ENCODE peak calls at places on chromosomes 3 and 15, in six cellular contexts. W, J, D, Y, M and F are unnamed samples.

GRCh38 chr15:82197734-82198594 is 64.6 kb downstream of the EFL1 start:
- DNase-seq in W (peak), J (peak), D (peak), Y (peak), M (peak), F (peak)

GRCh38 chr15:62607643-62608042 is 434.9 kb upstream of the TPM1 start:
- DNase-seq in W (no peak), J (peak), D (no peak), Y (no peak), M (peak), F (no peak)

GRCh38 chr3:133058243-133058642 is 20.1 kb downstream of the TMEM108 start:
- DNase-seq in W (no peak), J (no peak), D (peak), Y (no peak), M (no peak), F (no peak)

GRCh38 chr3:103494512-103494911 is 1059.7 kb downstream of the ZPLD1 start:
- DNase-seq in W (no peak), J (no peak), D (no peak), Y (no peak), M (no peak), F (no peak)

GRCh38 chr15:61989698-61990097 is 70.5 kb downstream of the VPS13C start:
- DNase-seq in W (no peak), J (peak), D (no peak), Y (no peak), M (peak), F (no peak)

GRCh38 chr15:78914027-78914764 is 30.6 kb downstream of the CTSH start:
- DNase-seq in W (no peak), J (no peak), D (no peak), Y (no peak), M (no peak), F (no peak)

GRCh38 chr15:85504739-85505676 is 124.6 kb downstream of the AKAP13 start:
- DNase-seq in W (no peak), J (peak), D (no peak), Y (peak), M (peak), F (peak)

GRCh38 chr15:63474810-63475316 is 29.5 kb upstream of the USP3 start:
- DNase-seq in W (no peak), J (no peak), D (no peak), Y (no peak), M (peak), F (no peak)

GRCh38 chr15:74781673-74782595 is at the start of gene CSK:
- DNase-seq in W (peak), J (peak), D (peak), Y (peak), M (peak), F (peak)

GRCh38 chr15:31752363-31752762 is 278.0 kb upstream of the CHRNA7 start:
- DNase-seq in W (no peak), J (peak), D (no peak), Y (peak), M (no peak), F (no peak)

GRCh38 chr3:148309390-148310035 is 388.2 kb upstream of the AGTR1 start:
- DNase-seq in W (peak), J (peak), D (peak), Y (peak), M (peak), F (peak)

GRCh38 chr3:20975221-20975620 is 775.8 kb downstream of the ZNF385D start:
- DNase-seq in W (no peak), J (no peak), D (no peak), Y (no peak), M (no peak), F (no peak)

GRCh38 chr3:66010348-66011097 is 28.2 kb downstream of the MAGI1 start:
- DNase-seq in W (no peak), J (no peak), D (no peak), Y (peak), M (no peak), F (no peak)

GRCh38 chr3:45676248-45677044 is 12.8 kb upstream of the SACM1L start:
- DNase-seq in W (no peak), J (no peak), D (no peak), Y (no peak), M (peak), F (no peak)

GRCh38 chr3:170055209-170055608 is 17.4 kb downstream of the GPR160 start:
- DNase-seq in W (peak), J (peak), D (no peak), Y (peak), M (peak), F (no peak)

GRCh38 chr15:71084264-71084663 is 31.0 kb upstream of the THSD4 start:
- DNase-seq in W (no peak), J (no peak), D (no peak), Y (no peak), M (no peak), F (no peak)

GRCh38 chr3:126900859-126901540 is 81.9 kb upstream of the PLXNA1 start:
- DNase-seq in W (no peak), J (peak), D (no peak), Y (no peak), M (no peak), F (no peak)

GRCh38 chr3:66196633-66197032 is 24.2 kb upstream of the SLC25A26 start:
- DNase-seq in W (no peak), J (peak), D (no peak), Y (no peak), M (peak), F (no peak)

GRCh38 chr3:173711619-173712018 is 314.1 kb downstream of the NLGN1 start:
- DNase-seq in W (no peak), J (no peak), D (no peak), Y (peak), M (no peak), F (no peak)

GRCh38 chr15:58873267-58873666 is 60.2 kb downstream of the SLTM start:
- DNase-seq in W (no peak), J (peak), D (no peak), Y (no peak), M (no peak), F (no peak)

GRCh38 chr3:123741058-123741511 is 143.0 kb downstream of the MYLK start:
- DNase-seq in W (no peak), J (peak), D (no peak), Y (peak), M (peak), F (no peak)

GRCh38 chr3:123457841-123458240 is 9.0 kb upstream of the ADCY5 start:
- DNase-seq in W (no peak), J (no peak), D (peak), Y (no peak), M (no peak), F (no peak)

GRCh38 chr3:13122101-13123055 is 49.1 kb upstream of the IQSEC1 start:
- DNase-seq in W (no peak), J (no peak), D (no peak), Y (no peak), M (no peak), F (no peak)

GRCh38 chr15:70056091-70056680 is 41.5 kb downstream of the TLE3 start:
- DNase-seq in W (no peak), J (no peak), D (no peak), Y (no peak), M (no peak), F (no peak)

GRCh38 chr3:141384157-141384556 is 15.9 kb downstream of the ZBTB38 start:
- DNase-seq in W (no peak), J (peak), D (no peak), Y (no peak), M (peak), F (no peak)

GRCh38 chr15:52326758-52327157 is 31.2 kb upstream of the MYO5C start:
- DNase-seq in W (no peak), J (peak), D (no peak), Y (no peak), M (peak), F (no peak)

GRCh38 chr3:180048108-180048507 is 11.4 kb upstream of the PEX5L start:
- DNase-seq in W (no peak), J (no peak), D (no peak), Y (no peak), M (no peak), F (no peak)

GRCh38 chr3:172564499-172564898 is 41.3 kb upstream of the TNFSF10 start:
- DNase-seq in W (no peak), J (no peak), D (no peak), Y (no peak), M (no peak), F (no peak)

GRCh38 chr15:67845974-67846373 is 6.1 kb upstream of the RNU6-1 start:
- DNase-seq in W (no peak), J (no peak), D (no peak), Y (no peak), M (no peak), F (no peak)

GRCh38 chr15:48447657-48448056 is 116.4 kb downstream of the DUT start:
- DNase-seq in W (no peak), J (peak), D (no peak), Y (no peak), M (peak), F (no peak)

GRCh38 chr3:197750863-197751737 is 1.4 kb downstream of the FYTTD1 start:
- DNase-seq in W (no peak), J (peak), D (no peak), Y (peak), M (peak), F (no peak)

GRCh38 chr15:43793647-43794046 is 1.5 kb downstream of the SERF2 start:
- DNase-seq in W (no peak), J (no peak), D (no peak), Y (no peak), M (no peak), F (no peak)

GRCh38 chr15:43791993-43792760 is at the start of gene SERF2:
- DNase-seq in W (peak), J (peak), D (peak), Y (peak), M (peak), F (peak)

GRCh38 chr15:43794269-43795037 is 2.3 kb downstream of the SERF2 start:
- DNase-seq in W (no peak), J (peak), D (no peak), Y (no peak), M (peak), F (no peak)

GRCh38 chr15:43795197-43795596 is 3.1 kb downstream of the SERF2 start:
- DNase-seq in W (no peak), J (no peak), D (no peak), Y (no peak), M (no peak), F (no peak)

DNA sequence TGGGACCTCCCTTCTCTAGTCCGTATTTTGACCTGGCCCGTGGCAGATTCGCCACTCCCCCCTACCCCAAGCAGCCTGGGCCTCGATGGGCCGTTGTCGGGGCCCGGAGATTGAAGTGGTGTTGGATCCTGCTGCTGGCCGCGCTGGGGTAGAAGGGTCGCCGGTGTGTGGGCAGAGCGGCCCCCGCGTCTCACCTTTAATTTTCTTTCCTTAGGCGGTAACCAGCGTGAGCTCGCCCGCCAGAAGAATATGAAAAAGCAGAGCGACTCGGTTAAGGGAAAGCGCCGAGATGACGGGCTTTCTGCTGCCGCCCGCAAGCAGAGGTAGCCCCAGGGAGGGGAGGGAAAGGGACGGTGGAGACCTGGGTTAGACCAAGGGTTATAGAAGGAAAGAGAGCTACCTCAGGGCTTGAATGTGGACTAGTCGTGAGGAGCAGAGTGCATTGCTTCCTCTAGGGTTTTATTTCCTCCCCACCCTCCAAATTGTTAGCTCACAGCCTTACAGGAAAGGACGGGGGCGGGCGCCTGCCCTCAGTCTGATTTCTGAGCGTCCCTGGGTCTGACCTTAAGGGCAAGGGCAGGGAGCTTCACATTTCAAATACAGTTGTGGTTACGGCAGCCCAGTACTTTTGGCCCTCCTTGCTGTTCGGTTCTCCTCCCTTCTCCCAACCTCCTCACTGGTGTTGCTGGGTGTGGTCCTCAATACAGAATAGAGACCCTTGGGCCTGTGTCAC is 807 bp downstream of the SERF2 start:
- DNase-seq in W (no peak), J (peak), D (no peak), Y (peak), M (peak), F (peak)
- H2AFZ ChIP-seq in W (no peak), J (peak), D (no peak), Y (peak), M (no peak), F (peak)

GRCh38 chr3:49025793-49026520 is 3.2 kb downstream of the IMPDH2 start:
- DNase-seq in W (no peak), J (no peak), D (no peak), Y (no peak), M (no peak), F (no peak)

GRCh38 chr3:49026536-49026935 is 2.7 kb downstream of the IMPDH2 start:
- DNase-seq in W (no peak), J (no peak), D (no peak), Y (no peak), M (no peak), F (no peak)

GRCh38 chr3:49023775-49024174 is 1.9 kb downstream of the NDUFAF3 start:
- DNase-seq in W (no peak), J (no peak), D (no peak), Y (no peak), M (no peak), F (no peak)

GRCh38 chr3:49024449-49024848 is 2.5 kb downstream of the NDUFAF3 start:
- DNase-seq in W (no peak), J (no peak), D (no peak), Y (no peak), M (no peak), F (no peak)

GRCh38 chr3:49025005-49025792 is 3.3 kb downstream of the NDUFAF3 start:
- DNase-seq in W (no peak), J (no peak), D (no peak), Y (no peak), M (no peak), F (no peak)
- H3K27ac ChIP-seq in W (no peak), J (no peak), D (no peak), Y (no peak), M (no peak), F (no peak)

GRCh38 chr15:98727115-98728040 is 79.0 kb downstream of the IGF1R start:
- DNase-seq in W (peak), J (peak), D (peak), Y (peak), M (peak), F (peak)
- H3K23ac ChIP-seq in W (no peak), J (peak), D (no peak), Y (no peak), M (no peak), F (no peak)

DNA sequence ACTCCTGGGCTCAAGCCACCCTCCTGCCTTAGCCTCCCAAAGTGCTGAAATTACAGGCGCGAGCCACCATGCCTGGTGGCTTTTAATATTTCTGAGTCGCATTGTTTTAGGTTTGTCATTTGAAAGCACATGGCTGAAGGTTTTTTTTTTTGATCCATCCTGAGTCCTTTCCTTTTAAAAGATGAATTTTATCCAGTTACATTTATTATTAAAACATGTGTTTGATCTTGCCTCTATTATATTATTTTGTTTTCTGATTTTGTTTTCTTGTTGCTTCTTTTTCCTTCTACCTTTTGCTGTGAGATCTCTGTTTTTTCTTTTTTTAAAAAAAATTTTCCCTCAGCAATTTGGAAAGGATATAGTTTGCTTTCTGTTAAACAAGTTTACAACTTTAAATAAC is 76.4 kb downstream of the SCN5A start:
- DNase-seq in W (no peak), J (no peak), D (no peak), Y (no peak), M (no peak), F (no peak)
- H2AFZ ChIP-seq in W (no peak), J (no peak), D (no peak), Y (no peak), M (no peak), F (no peak)

GRCh38 chr3:107241217-107241616 is 136.0 kb upstream of the CCDC54 start:
- DNase-seq in W (no peak), J (no peak), D (peak), Y (peak), M (peak), F (peak)
- H3K27ac ChIP-seq in W (no peak), J (peak), D (no peak), Y (no peak), M (no peak), F (no peak)